ENCODE peak calls at places on chromosomes 3 and 15, in eight cellular contexts. A is mammary epithelial cell, R is psoas muscle, W is sigmoid colon, X is MG63, M is GM23338, J is aorta, Q is stomach. O is an unnamed sample.

GRCh38 chr15:90836296-90836871 is 32.0 kb upstream of the FURIN start:
- DNase-seq in A (no peak), Q (no peak), J (no peak), M (no peak), R (no peak), X (no peak), W (no peak), O (no peak)

GRCh38 chr3:101128786-101129185 is 135.6 kb upstream of the ABI3BP start:
- DNase-seq in W (no peak), J (no peak), M (no peak), R (no peak), Q (peak; percentile 43), A (peak; percentile 48), X (peak; percentile 16), O (no peak)

GRCh38 chr15:71780349-71780976 is 29.9 kb upstream of the NR2E3 start:
- DNase-seq in M (peak; percentile 97), J (no peak), Q (no peak), X (no peak), R (no peak), A (peak; percentile 23), W (no peak), O (no peak)

GRCh38 chr3:124700880-124701684 is 29.2 kb upstream of the UMPS start:
- DNase-seq in A (no peak), J (no peak), M (peak; percentile 42), W (no peak), X (no peak), R (no peak), Q (no peak), O (no peak)

GRCh38 chr3:98920166-98920565 is 18.7 kb upstream of the DCBLD2 start:
- DNase-seq in M (no peak), W (no peak), R (no peak), J (no peak), A (no peak), Q (no peak), X (no peak), O (no peak)

GRCh38 chr3:40173291-40173710 is 136.2 kb upstream of the EIF1B start:
- DNase-seq in X (no peak), M (peak; percentile 9), W (no peak), A (no peak), J (no peak), R (no peak), Q (no peak), O (no peak)

GRCh38 chr3:106309274-106309673 is 440.5 kb upstream of the CBLB start:
- DNase-seq in X (no peak), M (peak; percentile 58), W (no peak), R (no peak), J (no peak), A (no peak), Q (no peak), O (no peak)

GRCh38 chr3:98602078-98602678 is 8.8 kb upstream of the CPOX start:
- DNase-seq in Q (peak; percentile 41), A (peak; percentile 48), W (no peak), J (no peak), X (peak; percentile 15), R (no peak), M (peak; percentile 74), O (no peak)

GRCh38 chr3:28053759-28054158 is 187.7 kb upstream of the CMC1 start:
- DNase-seq in Q (no peak), M (no peak), W (no peak), X (peak; percentile 49), J (no peak), R (no peak), A (peak; percentile 81), O (no peak)

GRCh38 chr3:158731938-158732855 is at the start of gene RARRES1:
- DNase-seq in X (no peak), M (peak; percentile 79), R (peak; percentile 68), J (peak; percentile 90), Q (peak; percentile 70), W (peak; percentile 87), A (peak; percentile 70), O (peak; percentile 77)

GRCh38 chr3:20451170-20451569 is 265.2 kb upstream of the SGO1 start:
- DNase-seq in R (no peak), J (no peak), A (no peak), W (no peak), M (peak; percentile 21), X (no peak), Q (no peak), O (no peak)

GRCh38 chr3:151818361-151818760 is 4.4 kb downstream of the AADAC start:
- DNase-seq in X (no peak), Q (no peak), J (no peak), M (peak; percentile 11), R (no peak), A (no peak), W (no peak), O (no peak)

GRCh38 chr3:100570811-100571210 is 38.6 kb upstream of the ADGRG7 start:
- DNase-seq in A (no peak), W (no peak), X (no peak), Q (no peak), M (no peak), R (no peak), J (no peak), O (no peak)

GRCh38 chr3:64357481-64357880 is 132.2 kb upstream of the PRICKLE2 start:
- DNase-seq in X (no peak), Q (no peak), W (no peak), A (no peak), J (no peak), R (no peak), M (no peak), O (no peak)

GRCh38 chr3:106428565-106428994 is 559.8 kb upstream of the CBLB start:
- DNase-seq in M (no peak), R (peak; percentile 17), Q (no peak), X (peak; percentile 90), J (no peak), W (peak; percentile 82), A (peak; percentile 95), O (peak; percentile 16)

GRCh38 chr3:71495708-71496472 is 87.6 kb downstream of the FOXP1 start:
- DNase-seq in A (peak; percentile 80), X (peak; percentile 49), J (no peak), Q (no peak), W (no peak), R (no peak), M (peak; percentile 75), O (no peak)

GRCh38 chr15:73344051-73344450 is 24.7 kb downstream of the HCN4 start:
- DNase-seq in J (no peak), R (no peak), X (no peak), A (no peak), W (no peak), Q (no peak), M (no peak), O (no peak)

GRCh38 chr15:76553564-76553963 is 217.0 kb downstream of the ISL2 start:
- DNase-seq in M (no peak), J (no peak), A (no peak), R (no peak), X (no peak), Q (no peak), W (no peak), O (no peak)
- H3K27me3 ChIP-seq in M (no peaks in the 10 kb centered on the region), J (no peaks in the 10 kb centered on the region), A (no peaks in the 10 kb centered on the region), R (no peaks in the 10 kb centered on the region), X (no peaks in the 10 kb centered on the region), Q (no peaks in the 10 kb centered on the region), W (no peaks in the 10 kb centered on the region), O (no peaks in the 10 kb centered on the region)

DNA sequence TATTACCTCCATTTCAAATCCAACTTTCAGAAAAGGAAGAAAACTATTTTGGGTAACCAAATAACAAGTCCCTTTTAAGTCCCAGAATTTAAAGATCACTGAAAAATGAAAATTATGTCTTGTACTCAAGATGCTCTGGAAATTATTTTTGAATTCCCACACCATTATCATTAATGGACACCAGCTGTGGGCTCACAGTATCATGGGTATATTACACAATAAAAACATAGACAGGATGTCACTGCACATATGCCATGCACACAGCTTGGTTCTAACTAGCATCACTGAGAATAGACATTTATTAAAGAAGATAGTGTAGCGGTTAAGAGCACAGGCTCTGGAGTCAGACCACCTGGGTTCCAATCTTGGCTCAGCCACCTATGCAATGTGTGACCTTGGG is 130.4 kb downstream of the FRMD5 start:
- DNase-seq in J (no peak), Q (no peak), W (no peak), R (no peak), A (no peak), M (no peak), X (no peak), O (no peak)
- H3K27me3 ChIP-seq in J (no peaks in the 10 kb centered on the region), Q (no peaks in the 10 kb centered on the region), W (no peaks in the 10 kb centered on the region), R (no peaks in the 10 kb centered on the region), A (no peaks in the 10 kb centered on the region), M (no peaks in the 10 kb centered on the region), X (no peaks in the 10 kb centered on the region), O (no peaks in the 10 kb centered on the region)

DNA sequence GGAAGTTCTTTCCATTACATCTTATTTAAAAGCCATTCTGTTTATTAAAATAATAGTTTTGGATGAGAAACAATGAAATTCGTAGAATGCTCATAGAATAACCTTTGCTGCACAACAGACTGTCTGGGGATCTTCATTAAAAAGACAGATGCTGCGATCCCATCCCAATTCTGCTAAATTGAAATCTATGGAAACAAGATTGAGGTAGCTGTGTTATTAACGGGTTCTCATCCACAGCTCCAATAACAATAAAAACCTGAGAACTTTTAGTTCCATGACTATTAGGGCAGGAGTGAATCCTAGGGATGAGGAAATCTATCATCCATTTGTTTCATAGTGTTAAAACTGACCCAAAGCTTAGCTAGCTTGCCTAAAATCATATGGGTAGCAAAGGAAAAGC is 2.5 kb upstream of the GJD2 start:
- DNase-seq in W (no peak), X (no peak), Q (no peak), J (no peak), R (no peak), M (no peak), A (no peak), O (no peak)
- H3K27me3 ChIP-seq in W (peaks cover 38% of the 10 kb centered on the region), X (peaks cover 47% of the 10 kb centered on the region), Q (peaks cover 9% of the 10 kb centered on the region), J (peaks cover 3% of the 10 kb centered on the region), R (peaks cover 8% of the 10 kb centered on the region), M (peaks cover 58% of the 10 kb centered on the region), A (peaks cover 48% of the 10 kb centered on the region), O (peaks cover 74% of the 10 kb centered on the region)

GRCh38 chr3:12966847-12967750 is 106.1 kb downstream of the IQSEC1 start:
- DNase-seq in X (no peak), A (peak; percentile 27), M (peak; percentile 56), R (no peak), Q (no peak), J (peak; percentile 84), W (no peak), O (no peak)
- H3K27me3 ChIP-seq in X (no peaks in the 10 kb centered on the region), A (no peaks in the 10 kb centered on the region), M (peaks cover 2% of the 10 kb centered on the region), R (no peaks in the 10 kb centered on the region), Q (no peaks in the 10 kb centered on the region), J (no peaks in the 10 kb centered on the region), W (no peaks in the 10 kb centered on the region), O (no peaks in the 10 kb centered on the region)

GRCh38 chr15:96353378-96353930 is 23.0 kb downstream of the NR2F2 start:
- DNase-seq in Q (no peak), A (no peak), M (peak; percentile 14), J (no peak), X (no peak), R (no peak), W (no peak), O (no peak)
- H3K27me3 ChIP-seq in Q (no peaks in the 10 kb centered on the region), A (no peaks in the 10 kb centered on the region), M (peaks cover 100% of the 10 kb centered on the region), J (no peaks in the 10 kb centered on the region), X (no peaks in the 10 kb centered on the region), R (no peaks in the 10 kb centered on the region), W (peaks cover 5% of the 10 kb centered on the region), O (peaks cover 96% of the 10 kb centered on the region)

GRCh38 chr15:81783076-81783475 is 262.7 kb downstream of the MEX3B start:
- DNase-seq in J (no peak), X (no peak), M (no peak), Q (no peak), W (no peak), A (no peak), R (no peak), O (no peak)
- H3K27me3 ChIP-seq in J (no peaks in the 10 kb centered on the region), X (peaks cover 2% of the 10 kb centered on the region), M (no peaks in the 10 kb centered on the region), Q (no peaks in the 10 kb centered on the region), W (no peaks in the 10 kb centered on the region), A (no peaks in the 10 kb centered on the region), R (no peaks in the 10 kb centered on the region), O (peaks cover 25% of the 10 kb centered on the region)

GRCh38 chr15:61124195-61124594 is 104.9 kb downstream of the RORA start:
- DNase-seq in M (no peak), W (no peak), X (no peak), R (no peak), Q (no peak), J (no peak), A (no peak), O (no peak)
- H3K27me3 ChIP-seq in M (no peaks in the 10 kb centered on the region), W (no peaks in the 10 kb centered on the region), X (peaks cover 8% of the 10 kb centered on the region), R (no peaks in the 10 kb centered on the region), Q (no peaks in the 10 kb centered on the region), J (no peaks in the 10 kb centered on the region), A (no peaks in the 10 kb centered on the region), O (no peaks in the 10 kb centered on the region)